ENCODE peak calls at places on chromosome 10, in seven cellular contexts. D is trophoblast cell, K is mesendoderm, U is neuronal stem cell, A is IMR-90, Y is mesenchymal stem cell, C is H1. O is an unnamed sample.

GRCh38 chr10:14553434-14553833 is 221.3 kb downstream of the FAM107B start:
- DNase-seq in D (no peak), K (peak), U (no peak), A (peak), Y (peak), C (no peak), O (no peak)

GRCh38 chr10:34160595-34160994 is 654.5 kb downstream of the PARD3 start:
- DNase-seq in D (no peak), K (no peak), U (no peak), A (no peak), Y (no peak), C (no peak), O (no peak)

GRCh38 chr10:4062751-4063150 is 277.7 kb upstream of the KLF6 start:
- DNase-seq in D (peak), K (no peak), U (no peak), A (no peak), Y (no peak), C (no peak), O (no peak)

GRCh38 chr10:104274762-104275721 is 6.1 kb downstream of the GSTO2 start:
- DNase-seq in D (peak), K (peak), U (no peak), A (no peak), Y (no peak), C (peak), O (peak)

GRCh38 chr10:22320591-22321155 is at the start of gene BMI1:
- DNase-seq in D (peak), K (peak), U (peak), A (peak), Y (peak), C (no peak), O (peak)

GRCh38 chr10:10677479-10677878 is 340.2 kb upstream of the CELF2 start:
- DNase-seq in D (peak), K (peak), U (peak), A (peak), Y (peak), C (peak), O (peak)

GRCh38 chr10:16857419-16857818 is 40.2 kb upstream of the RSU1 start:
- DNase-seq in D (no peak), K (no peak), U (no peak), A (no peak), Y (no peak), C (no peak), O (no peak)

GRCh38 chr10:132065491-132066105 is at the start of gene JAKMIP3:
- DNase-seq in D (no peak), K (peak), U (peak), A (peak), Y (peak), C (no peak), O (peak)

GRCh38 chr10:125940515-125940914 is 44.2 kb downstream of the FANK1 start:
- DNase-seq in D (no peak), K (no peak), U (no peak), A (no peak), Y (no peak), C (no peak), O (no peak)

GRCh38 chr10:21953585-21954057 is 49.9 kb downstream of the DNAJC1 start:
- DNase-seq in D (no peak), K (peak), U (no peak), A (peak), Y (peak), C (no peak), O (no peak)

GRCh38 chr10:7915923-7916322 is 97.6 kb downstream of the TAF3 start:
- DNase-seq in D (no peak), K (no peak), U (no peak), A (peak), Y (peak), C (no peak), O (no peak)

GRCh38 chr10:90675621-90676020 is 182.2 kb downstream of the HTR7 start:
- DNase-seq in D (no peak), K (no peak), U (no peak), A (peak), Y (peak), C (no peak), O (no peak)

GRCh38 chr10:114879541-114880158 is 58.1 kb downstream of the FHIP2A start:
- DNase-seq in D (peak), K (peak), U (peak), A (peak), Y (peak), C (no peak), O (peak)

GRCh38 chr10:5014936-5015335 is 11.3 kb upstream of the AKR1C2 start:
- DNase-seq in D (no peak), K (peak), U (no peak), A (no peak), Y (peak), C (no peak), O (no peak)

GRCh38 chr10:7601023-7601656 is 65.6 kb downstream of the ITIH5 start:
- DNase-seq in D (no peak), K (no peak), U (no peak), A (no peak), Y (no peak), C (no peak), O (no peak)

GRCh38 chr10:91034494-91035157 is 113.7 kb upstream of the ANKRD1 start:
- DNase-seq in D (no peak), K (peak), U (no peak), A (peak), Y (no peak), C (no peak), O (no peak)

GRCh38 chr10:27104919-27105318 is 4.6 kb upstream of the ANKRD26 start:
- DNase-seq in D (no peak), K (peak), U (no peak), A (no peak), Y (no peak), C (no peak), O (no peak)

GRCh38 chr10:17427201-17427600 is 27.2 kb downstream of the ST8SIA6 start:
- DNase-seq in D (no peak), K (no peak), U (no peak), A (no peak), Y (no peak), C (no peak), O (no peak)

GRCh38 chr10:34156781-34157425 is 658.2 kb downstream of the PARD3 start:
- DNase-seq in D (no peak), K (no peak), U (no peak), A (peak), Y (peak), C (no peak), O (no peak)

GRCh38 chr10:116620423-116621400 is at the start of gene PNLIPRP2:
- DNase-seq in D (no peak), K (no peak), U (no peak), A (no peak), Y (no peak), C (no peak), O (no peak)

GRCh38 chr10:60429084-60429849 is 39.6 kb upstream of the ANK3 start:
- DNase-seq in D (no peak), K (no peak), U (no peak), A (peak), Y (no peak), C (no peak), O (no peak)

GRCh38 chr10:73159038-73159648 is 8.7 kb downstream of the ECD start:
- DNase-seq in D (peak), K (peak), U (peak), A (peak), Y (peak), C (peak), O (peak)

GRCh38 chr10:95407546-95407945 is 116.7 kb upstream of the PDLIM1 start:
- DNase-seq in D (no peak), K (no peak), U (no peak), A (no peak), Y (no peak), C (no peak), O (no peak)

GRCh38 chr10:74882427-74882826 is 56.0 kb downstream of the KAT6B start:
- DNase-seq in D (no peak), K (no peak), U (no peak), A (peak), Y (peak), C (no peak), O (no peak)

GRCh38 chr10:68082815-68083395 is 7.8 kb upstream of the HERC4 start:
- DNase-seq in D (no peak), K (no peak), U (no peak), A (peak), Y (peak), C (no peak), O (no peak)

DNA sequence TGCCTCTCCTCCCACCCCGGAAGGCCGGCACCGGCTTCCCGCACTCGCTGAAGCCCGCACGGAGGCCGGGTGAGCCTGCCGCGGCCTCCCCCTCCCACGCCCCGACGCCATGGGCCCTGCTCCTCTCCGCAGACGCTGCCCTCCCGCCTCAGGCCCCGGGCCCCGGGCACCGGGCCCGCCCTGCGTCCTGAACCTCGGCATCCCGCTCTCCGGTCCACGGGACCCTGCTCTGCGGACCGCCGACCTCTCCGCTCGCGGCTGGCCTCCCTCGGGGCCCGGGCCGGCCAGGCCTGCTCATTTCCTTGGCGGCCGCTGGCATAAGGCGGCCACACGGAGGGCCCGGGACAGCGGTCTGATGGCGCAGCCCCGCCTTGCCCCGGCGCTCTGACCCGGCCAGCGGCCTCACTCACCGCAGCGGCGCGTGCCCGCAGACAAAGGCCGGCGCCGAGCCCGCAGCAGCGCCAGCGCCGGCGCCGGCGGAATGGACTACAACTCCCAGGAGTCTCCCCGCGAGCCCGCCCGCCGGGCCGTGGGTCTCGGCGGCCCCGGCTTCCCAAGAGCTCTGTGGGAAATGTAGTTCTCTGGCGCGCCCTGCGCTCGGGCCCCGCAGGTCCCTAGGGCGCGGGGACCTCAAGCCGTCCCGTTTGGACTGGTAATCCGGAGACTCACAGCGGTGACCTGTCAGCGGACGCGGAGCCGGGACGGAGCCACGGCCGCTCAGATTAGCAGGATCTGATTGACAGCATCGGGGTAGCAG is at the start of gene ZNF32:
- DNase-seq in D (peak), K (peak), U (peak), A (peak), Y (peak), C (peak), O (peak)
- H2BK5ac ChIP-seq in D (peak), K (no peak), U (no peak), A (peak), Y (no peak), C (peak), O (no peak)

DNA sequence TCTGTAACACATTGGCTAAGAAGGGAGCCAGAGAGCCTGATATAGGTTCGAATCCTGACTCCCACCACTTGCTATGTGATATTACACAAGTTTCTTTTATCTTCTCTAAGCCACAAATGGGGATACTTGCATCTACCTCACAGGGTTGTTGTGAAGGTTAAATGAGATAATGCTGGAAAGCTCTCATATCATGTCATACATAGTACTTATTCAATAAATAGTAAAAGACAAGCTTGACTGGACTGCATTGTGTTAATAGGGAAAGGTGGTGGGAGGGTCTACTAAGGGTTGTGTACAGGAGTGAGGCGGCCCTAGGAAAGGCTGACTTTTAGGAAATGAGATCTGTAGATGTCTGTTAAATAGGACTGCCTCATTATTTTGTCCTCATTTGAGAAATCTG is 35.8 kb upstream of the DNMBP start:
- DNase-seq in D (no peak), K (no peak), U (no peak), A (no peak), Y (peak), C (no peak), O (no peak)
- H2BK5ac ChIP-seq in D (no peak), K (no peak), U (no peak), A (no peak), Y (no peak), C (no peak), O (no peak)

GRCh38 chr10:35659456-35659855 is 17.4 kb upstream of the FZD8 start:
- DNase-seq in D (no peak), K (peak), U (no peak), A (no peak), Y (no peak), C (no peak), O (no peak)

GRCh38 chr10:35657621-35658020 is 15.5 kb upstream of the FZD8 start:
- DNase-seq in D (no peak), K (no peak), U (no peak), A (no peak), Y (no peak), C (no peak), O (no peak)

GRCh38 chr10:35661236-35661635 is 19.1 kb upstream of the FZD8 start:
- DNase-seq in D (no peak), K (no peak), U (no peak), A (no peak), Y (peak), C (no peak), O (no peak)
- H2BK5ac ChIP-seq in D (no peak), K (no peak), U (no peak), A (no peak), Y (no peak), C (no peak), O (no peak)

GRCh38 chr10:124369986-124370385 is 48.7 kb downstream of the OAT start:
- DNase-seq in D (no peak), K (no peak), U (no peak), A (no peak), Y (no peak), C (no peak), O (no peak)
- H2BK5ac ChIP-seq in D (no peak), K (no peak), U (no peak), A (no peak), Y (no peak), C (no peak), O (no peak)

DNA sequence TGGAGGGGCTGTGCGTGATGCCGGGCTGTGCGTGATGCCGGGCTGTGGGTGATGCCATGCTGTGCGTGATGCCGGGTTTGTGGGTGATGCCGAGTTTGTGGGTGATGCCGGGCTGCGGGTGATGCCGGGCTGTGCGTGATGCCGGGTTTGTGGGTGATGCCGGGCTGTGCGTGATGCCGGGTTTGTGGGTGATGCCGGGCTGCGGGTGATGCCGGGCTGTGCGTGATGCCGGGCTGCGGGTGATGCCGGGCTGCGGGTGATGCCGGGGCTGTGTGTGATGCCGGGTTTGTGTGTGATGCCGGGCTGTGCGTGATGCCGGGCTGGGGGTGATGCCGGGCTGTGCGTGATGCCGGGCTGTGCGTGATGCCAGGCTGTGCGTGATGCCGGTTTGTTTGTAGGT is 128.9 kb downstream of the FAM53B start:
- DNase-seq in D (no peak), K (no peak), U (no peak), A (no peak), Y (no peak), C (no peak), O (no peak)
- H2BK5ac ChIP-seq in D (no peak), K (no peak), U (no peak), A (no peak), Y (no peak), C (no peak), O (no peak)

GRCh38 chr10:44293842-44294241 is 91.1 kb downstream of the CXCL12 start:
- DNase-seq in D (no peak), K (no peak), U (no peak), A (peak), Y (peak), C (no peak), O (no peak)
- H2BK5ac ChIP-seq in D (no peak), K (no peak), U (no peak), A (peak), Y (no peak), C (no peak), O (no peak)

GRCh38 chr10:129236411-129236810 is 230.6 kb upstream of the MGMT start:
- DNase-seq in D (no peak), K (no peak), U (no peak), A (no peak), Y (no peak), C (no peak), O (no peak)

GRCh38 chr10:129244757-129245156 is 222.3 kb upstream of the MGMT start:
- DNase-seq in D (no peak), K (no peak), U (no peak), A (no peak), Y (no peak), C (no peak), O (no peak)

GRCh38 chr10:129244298-129244697 is 222.7 kb upstream of the MGMT start:
- DNase-seq in D (no peak), K (no peak), U (no peak), A (no peak), Y (no peak), C (no peak), O (no peak)

DNA sequence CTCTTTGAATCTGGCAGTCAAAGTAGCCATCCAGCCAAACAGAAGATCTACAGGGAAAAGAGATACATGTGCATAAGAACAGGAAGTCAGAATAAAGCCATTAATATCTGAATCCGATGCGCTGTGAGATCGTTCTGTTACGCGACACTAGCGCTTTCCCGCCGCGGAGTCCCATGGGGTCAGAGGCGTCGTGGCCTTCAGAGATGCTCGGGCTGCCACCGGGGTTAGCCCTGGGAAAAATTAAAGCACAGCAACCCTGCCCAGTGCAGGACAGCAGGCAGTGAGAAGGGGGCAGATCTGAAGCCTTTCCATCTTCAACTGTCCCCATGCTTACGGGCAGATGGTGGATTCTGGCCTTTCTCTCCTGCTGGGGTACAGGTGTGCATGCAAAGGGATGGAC is 225.6 kb upstream of the MGMT start:
- DNase-seq in D (no peak), K (no peak), U (no peak), A (no peak), Y (no peak), C (no peak), O (no peak)
- H2BK5ac ChIP-seq in D (no peak), K (no peak), U (no peak), A (no peak), Y (no peak), C (no peak), O (no peak)

DNA sequence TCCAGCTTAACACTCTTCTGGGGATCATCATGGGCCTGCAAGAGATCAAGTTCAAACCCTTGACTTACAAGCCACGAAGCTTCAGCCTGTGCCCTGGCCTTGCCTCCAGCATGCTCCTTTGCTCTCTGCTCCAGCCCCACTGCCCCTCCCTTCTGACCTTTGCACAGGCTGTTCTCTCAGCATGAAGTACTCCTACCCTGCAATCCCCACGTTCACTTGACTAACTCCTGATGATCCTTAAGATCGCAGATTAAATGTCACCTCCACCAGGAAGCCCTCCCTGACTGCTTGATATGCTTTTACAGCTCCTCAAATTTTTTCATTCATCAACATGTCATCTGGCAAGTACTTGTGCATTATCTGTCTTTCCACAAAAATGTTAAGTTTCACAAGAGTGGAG is 75.5 kb upstream of the SLF2 start:
- DNase-seq in D (no peak), K (no peak), U (no peak), A (no peak), Y (no peak), C (no peak), O (no peak)
- H2BK5ac ChIP-seq in D (no peak), K (no peak), U (no peak), A (no peak), Y (no peak), C (no peak), O (no peak)

GRCh38 chr10:80600251-80600650 is 62.5 kb downstream of the SH2D4B start:
- DNase-seq in D (no peak), K (no peak), U (no peak), A (no peak), Y (no peak), C (no peak), O (no peak)

GRCh38 chr10:80596391-80597257 is 58.9 kb downstream of the SH2D4B start:
- DNase-seq in D (peak), K (peak), U (peak), A (peak), Y (peak), C (no peak), O (peak)

GRCh38 chr10:80598084-80598798 is 60.5 kb downstream of the SH2D4B start:
- DNase-seq in D (no peak), K (no peak), U (no peak), A (no peak), Y (no peak), C (no peak), O (no peak)

GRCh38 chr10:80598951-80599350 is 61.2 kb downstream of the SH2D4B start:
- DNase-seq in D (no peak), K (no peak), U (no peak), A (no peak), Y (no peak), C (no peak), O (no peak)

GRCh38 chr10:80599424-80599847 is 61.7 kb downstream of the SH2D4B start:
- DNase-seq in D (peak), K (peak), U (peak), A (peak), Y (peak), C (peak), O (peak)
- H2BK5ac ChIP-seq in D (no peak), K (peak), U (no peak), A (no peak), Y (no peak), C (no peak), O (no peak)

GRCh38 chr10:69677914-69678654 is 48.0 kb downstream of the FAM241B start:
- DNase-seq in D (no peak), K (no peak), U (no peak), A (no peak), Y (no peak), C (no peak), O (no peak)

GRCh38 chr10:69669408-69669807 is 39.4 kb downstream of the FAM241B start:
- DNase-seq in D (no peak), K (no peak), U (no peak), A (no peak), Y (no peak), C (no peak), O (no peak)

GRCh38 chr10:69676301-69676700 is 46.3 kb downstream of the FAM241B start:
- DNase-seq in D (peak), K (no peak), U (no peak), A (no peak), Y (no peak), C (no peak), O (no peak)

GRCh38 chr10:69679736-69680135 is 49.7 kb downstream of the FAM241B start:
- DNase-seq in D (no peak), K (no peak), U (no peak), A (no peak), Y (no peak), C (no peak), O (no peak)

GRCh38 chr10:69674786-69675185 is 44.7 kb downstream of the FAM241B start:
- DNase-seq in D (no peak), K (no peak), U (no peak), A (no peak), Y (no peak), C (no peak), O (no peak)
- H2BK5ac ChIP-seq in D (no peak), K (no peak), U (no peak), A (no peak), Y (no peak), C (no peak), O (no peak)

O was measured in H9.